ENCODE peak calls at places on chromosomes 7 and 10, in nine cellular contexts. I is heart right ventricle; W is NCI-H1417; S is NCI-H774; C is NCI-H1105 treated with DMSO at 0.1 percent for 48 hours; A is amygdala; N is activated naive CD4-positive, alpha-beta T cell; X is left lung; T is EL. P is an unnamed sample.

GRCh38 chr10:115384665-115385064 is 291.5 kb downstream of the ATRNL1 start:
- DNase-seq in A (no peak), T (no peak), N (no peak), W (no peak), C (no peak), X (no peak), S (no peak), I (no peak), P (no peak)

GRCh38 chr10:79507436-79508167 is 4.7 kb upstream of the EIF5AL1 start:
- DNase-seq in C (no peak), I (no peak), S (no peak), X (peak; percentile 58), W (peak; percentile 49), A (no peak), N (no peak), T (no peak), P (no peak)

GRCh38 chr10:23253780-23254179 is 61.7 kb downstream of the PTF1A start:
- DNase-seq in T (no peak), W (no peak), X (no peak), A (no peak), N (no peak), C (peak; percentile 2), S (peak; percentile 86), I (no peak), P (no peak)

GRCh38 chr7:100539436-100540006 is 518 bp downstream of the AGFG2 start:
- DNase-seq in A (no peak), C (no peak), W (no peak), N (no peak), S (no peak), X (no peak), T (no peak), I (no peak), P (no peak)

GRCh38 chr7:25712500-25712899 is 439.5 kb upstream of the NFE2L3 start:
- DNase-seq in C (no peak), X (no peak), N (no peak), T (no peak), W (no peak), I (no peak), A (no peak), S (no peak), P (no peak)

GRCh38 chr7:92631067-92631829 is 41.1 kb upstream of the FAM133B start:
- DNase-seq in W (no peak), C (no peak), S (no peak), I (no peak), T (no peak), N (no peak), X (no peak), A (no peak), P (no peak)

GRCh38 chr10:3981300-3981699 is 196.3 kb upstream of the KLF6 start:
- DNase-seq in W (no peak), X (no peak), A (no peak), S (no peak), C (no peak), I (no peak), T (no peak), N (no peak), P (no peak)

GRCh38 chr10:98364432-98365102 is 50.4 kb downstream of the PYROXD2 start:
- DNase-seq in C (no peak), A (no peak), S (no peak), T (no peak), W (no peak), N (no peak), X (no peak), I (no peak), P (no peak)

GRCh38 chr10:48745662-48746245 is 61.1 kb downstream of the WDFY4 start:
- DNase-seq in A (no peak), S (no peak), X (no peak), I (no peak), C (no peak), W (no peak), T (no peak), N (no peak), P (no peak)

GRCh38 chr7:74604326-74605020 is 53.0 kb upstream of the GTF2I start:
- DNase-seq in W (no peak), T (no peak), N (no peak), I (peak; percentile 52), C (peak; percentile 29), S (no peak), A (no peak), X (peak; percentile 76), P (no peak)

GRCh38 chr10:100518761-100519241 is 860 bp downstream of the SEC31B start:
- DNase-seq in N (peak; percentile 44), I (no peak), A (no peak), C (peak; percentile 36), X (peak; percentile 38), S (no peak), T (peak; percentile 70), W (peak; percentile 57), P (peak; percentile 59)

GRCh38 chr7:86826948-86827347 is 183.2 kb downstream of the GRM3 start:
- DNase-seq in I (no peak), S (no peak), X (no peak), T (no peak), C (no peak), A (no peak), N (no peak), W (no peak), P (no peak)

GRCh38 chr10:29256531-29256930 is 32.3 kb upstream of the LYZL1 start:
- DNase-seq in S (no peak), A (no peak), N (no peak), W (no peak), I (no peak), C (no peak), X (no peak), T (no peak), P (no peak)

GRCh38 chr7:26140380-26140779 is 11.6 kb upstream of the NFE2L3 start:
- DNase-seq in X (no peak), T (no peak), A (no peak), N (no peak), C (no peak), S (no peak), I (no peak), W (no peak), P (no peak)

GRCh38 chr7:89927762-89928161 is 226.5 kb upstream of the STEAP1 start:
- DNase-seq in A (no peak), C (no peak), I (no peak), S (no peak), T (no peak), W (no peak), X (no peak), N (no peak), P (no peak)

GRCh38 chr10:91672021-91672608 is 39.2 kb upstream of the PPP1R3C start:
- DNase-seq in N (no peak), W (peak; percentile 18), I (no peak), X (no peak), A (no peak), T (peak; percentile 92), C (peak; percentile 56), S (no peak), P (no peak)

GRCh38 chr7:2572101-2572842 is 13.5 kb downstream of the IQCE start:
- DNase-seq in N (no peak), X (no peak), C (no peak), T (peak; percentile 42), I (no peak), W (no peak), A (no peak), S (no peak), P (no peak)

GRCh38 chr7:128221929-128222403 is 19.1 kb upstream of the LEP start:
- DNase-seq in T (peak; percentile 88), I (no peak), X (no peak), N (no peak), S (no peak), W (no peak), A (no peak), C (no peak), P (no peak)

GRCh38 chr7:116403265-116403664 is 96.3 kb upstream of the CAV2 start:
- DNase-seq in T (no peak), N (no peak), A (no peak), S (no peak), I (no peak), X (no peak), C (no peak), W (peak; percentile 50), P (no peak)

GRCh38 chr7:128352138-128352537 is 8.4 kb upstream of the RBM28 start:
- DNase-seq in S (no peak), A (no peak), C (no peak), I (peak; percentile 55), T (no peak), W (no peak), X (peak; percentile 44), N (peak; percentile 20), P (no peak)

GRCh38 chr10:15515207-15515606 is 144.1 kb upstream of the FAM171A1 start:
- DNase-seq in A (peak; percentile 72), X (no peak), S (no peak), N (no peak), C (no peak), I (no peak), W (no peak), T (no peak), P (no peak)

GRCh38 chr10:83603708-83604107 is 535.6 kb upstream of the GHITM start:
- DNase-seq in X (no peak), S (no peak), N (no peak), T (no peak), C (no peak), A (no peak), I (no peak), W (no peak), P (no peak)

GRCh38 chr7:123797673-123798526 is 47.1 kb upstream of the HYAL4 start:
- DNase-seq in W (peak; percentile 67), C (peak; percentile 70), N (no peak), T (peak; percentile 55), I (no peak), X (no peak), S (peak; percentile 57), A (no peak), P (peak; percentile 66)

GRCh38 chr10:5943536-5943935 is 33.8 kb downstream of the IL15RA start:
- DNase-seq in X (peak; percentile 55), S (no peak), T (peak; percentile 21), A (no peak), N (no peak), C (peak; percentile 39), W (no peak), I (peak; percentile 66), P (no peak)

GRCh38 chr10:110336111-110336721 is 31.5 kb upstream of the SMNDC1 start:
- DNase-seq in I (no peak), N (no peak), X (no peak), A (no peak), C (no peak), T (peak; percentile 97), S (no peak), W (peak; percentile 28), P (peak; percentile 35)

P was measured in NCI-H2227 treated with DMSO at 0.1 percent for 48 hours.